ENCODE peak calls at places on chromosomes 3 and 15, in five cellular contexts. One of them, this sample, is unnamed.

GRCh38 chr3:115239717-115240116 is 92.6 kb upstream of the ZBTB20 start:
- DNase-seq in HCT116: peak; percentile 90
- DNase-seq in uterus: peak; percentile 52
- DNase-seq in GM13977: no peak
- DNase-seq in NCI-H1417: peak; percentile 77
- DNase-seq in this sample: peak; percentile 42

GRCh38 chr15:25177955-25178801 is 223.4 kb downstream of the SNRPN start:
- DNase-seq in HCT116: no peak
- DNase-seq in uterus: peak; percentile 7
- DNase-seq in GM13977: peak; percentile 3
- DNase-seq in NCI-H1417: no peak
- DNase-seq in this sample: peak; percentile 10

GRCh38 chr3:72195895-72196294 is 410.9 kb upstream of the PROK2 start:
- DNase-seq in HCT116: no peak
- DNase-seq in uterus: no peak
- DNase-seq in GM13977: no peak
- DNase-seq in NCI-H1417: no peak
- DNase-seq in this sample: no peak

GRCh38 chr3:134388748-134389485 is 14.7 kb upstream of the AMOTL2 start:
- DNase-seq in HCT116: no peak
- DNase-seq in uterus: no peak
- DNase-seq in GM13977: no peak
- DNase-seq in NCI-H1417: no peak
- DNase-seq in this sample: peak; percentile 25

GRCh38 chr15:49715213-49715612 is 94.4 kb downstream of the DTWD1 start:
- DNase-seq in HCT116: no peak
- DNase-seq in uterus: no peak
- DNase-seq in GM13977: no peak
- DNase-seq in NCI-H1417: no peak
- DNase-seq in this sample: no peak

GRCh38 chr15:62592920-62593319 is 427.8 kb upstream of the C2CD4B start:
- DNase-seq in HCT116: no peak
- DNase-seq in uterus: no peak
- DNase-seq in GM13977: no peak
- DNase-seq in NCI-H1417: no peak
- DNase-seq in this sample: no peak

GRCh38 chr3:166902374-166902773 is 477.7 kb downstream of the ZBBX start:
- DNase-seq in HCT116: no peak
- DNase-seq in uterus: no peak
- DNase-seq in GM13977: no peak
- DNase-seq in NCI-H1417: no peak
- DNase-seq in this sample: no peak

GRCh38 chr3:60055765-60056164 is 1005.9 kb upstream of the CFAP20DC start:
- DNase-seq in HCT116: no peak
- DNase-seq in uterus: no peak
- DNase-seq in GM13977: no peak
- DNase-seq in NCI-H1417: no peak
- DNase-seq in this sample: no peak

GRCh38 chr3:97949110-97949485 is 23.1 kb downstream of the RIOX2 start:
- DNase-seq in HCT116: no peak
- DNase-seq in uterus: no peak
- DNase-seq in GM13977: no peak
- DNase-seq in NCI-H1417: no peak
- DNase-seq in this sample: no peak

GRCh38 chr3:79032686-79033318 is 735.0 kb downstream of the ROBO1 start:
- DNase-seq in HCT116: no peak
- DNase-seq in uterus: no peak
- DNase-seq in GM13977: no peak
- DNase-seq in NCI-H1417: peak; percentile 29
- DNase-seq in this sample: no peak

GRCh38 chr15:81194723-81195122 is 2.0 kb upstream of the IL16 start:
- DNase-seq in HCT116: no peak
- DNase-seq in uterus: no peak
- DNase-seq in GM13977: no peak
- DNase-seq in NCI-H1417: peak; percentile 9
- DNase-seq in this sample: no peak

GRCh38 chr3:164620423-164620822 is 457.9 kb downstream of the SI start:
- DNase-seq in HCT116: no peak
- DNase-seq in uterus: no peak
- DNase-seq in GM13977: no peak
- DNase-seq in NCI-H1417: no peak
- DNase-seq in this sample: no peak

GRCh38 chr3:12288466-12289129 is at the start of gene PPARG:
- DNase-seq in HCT116: peak; percentile 73
- DNase-seq in uterus: peak; percentile 38
- DNase-seq in GM13977: no peak
- DNase-seq in NCI-H1417: peak; percentile 53
- DNase-seq in this sample: peak; percentile 74

GRCh38 chr3:154931484-154931883 is 148.6 kb upstream of the MME start:
- DNase-seq in HCT116: no peak
- DNase-seq in uterus: no peak
- DNase-seq in GM13977: no peak
- DNase-seq in NCI-H1417: no peak
- DNase-seq in this sample: no peak

GRCh38 chr3:158770254-158771017 is 31.4 kb upstream of the MFSD1 start:
- DNase-seq in HCT116: no peak
- DNase-seq in uterus: no peak
- DNase-seq in GM13977: no peak
- DNase-seq in NCI-H1417: no peak
- DNase-seq in this sample: no peak

GRCh38 chr3:83216919-83217594 is 1455.6 kb upstream of the GBE1 start:
- DNase-seq in HCT116: no peak
- DNase-seq in uterus: no peak
- DNase-seq in GM13977: no peak
- DNase-seq in NCI-H1417: no peak
- DNase-seq in this sample: no peak

GRCh38 chr3:122382888-122383666 is at the start of gene MIX23:
- DNase-seq in HCT116: peak; percentile 77
- DNase-seq in uterus: peak; percentile 85
- DNase-seq in GM13977: peak; percentile 84
- DNase-seq in NCI-H1417: peak; percentile 90
- DNase-seq in this sample: peak; percentile 95

GRCh38 chr3:39237012-39237411 is 42.8 kb downstream of the CX3CR1 start:
- DNase-seq in HCT116: no peak
- DNase-seq in uterus: no peak
- DNase-seq in GM13977: no peak
- DNase-seq in NCI-H1417: no peak
- DNase-seq in this sample: no peak

GRCh38 chr15:51240066-51240465 is 98.3 kb downstream of the CYP19A1 start:
- DNase-seq in HCT116: no peak
- DNase-seq in uterus: no peak
- DNase-seq in GM13977: no peak
- DNase-seq in NCI-H1417: no peak
- DNase-seq in this sample: no peak

GRCh38 chr15:25618161-25618560 is 179.3 kb upstream of the UBE3A start:
- DNase-seq in HCT116: no peak
- DNase-seq in uterus: no peak
- DNase-seq in GM13977: no peak
- DNase-seq in NCI-H1417: no peak
- DNase-seq in this sample: no peak

GRCh38 chr15:80507638-80508316 is 103.6 kb downstream of the ARNT2 start:
- DNase-seq in HCT116: no peak
- DNase-seq in uterus: no peak
- DNase-seq in GM13977: no peak
- DNase-seq in NCI-H1417: no peak
- DNase-seq in this sample: no peak

GRCh38 chr3:158777171-158777873 is 24.5 kb upstream of the MFSD1 start:
- DNase-seq in HCT116: no peak
- DNase-seq in uterus: no peak
- DNase-seq in GM13977: no peak
- DNase-seq in NCI-H1417: no peak
- DNase-seq in this sample: no peak

GRCh38 chr15:50051811-50052419 is 67.1 kb downstream of the ATP8B4 start:
- DNase-seq in HCT116: peak; percentile 41
- DNase-seq in uterus: peak; percentile 60
- DNase-seq in GM13977: no peak
- DNase-seq in NCI-H1417: peak; percentile 21
- DNase-seq in this sample: peak; percentile 33

GRCh38 chr15:96171842-96172241 is 158.7 kb upstream of the NR2F2 start:
- DNase-seq in HCT116: no peak
- DNase-seq in uterus: no peak
- DNase-seq in GM13977: no peak
- DNase-seq in NCI-H1417: no peak
- DNase-seq in this sample: no peak

GRCh38 chr3:190721330-190721729 is 141.2 kb downstream of the GMNC start:
- DNase-seq in HCT116: no peak
- DNase-seq in uterus: no peak
- DNase-seq in GM13977: peak; percentile 28
- DNase-seq in NCI-H1417: no peak
- DNase-seq in this sample: no peak

GRCh38 chr15:82317091-82317489 is 32.2 kb downstream of the GOLGA6L10 start:
- DNase-seq in HCT116: no peak
- DNase-seq in uterus: no peak
- DNase-seq in GM13977: no peak
- DNase-seq in NCI-H1417: no peak
- DNase-seq in this sample: no peak

GRCh38 chr3:149646181-149646766 is 11.6 kb downstream of the WWTR1 start:
- DNase-seq in HCT116: peak; percentile 47
- DNase-seq in uterus: no peak
- DNase-seq in GM13977: no peak
- DNase-seq in NCI-H1417: no peak
- DNase-seq in this sample: no peak

GRCh38 chr15:34725565-34725964 is 29.2 kb downstream of the GJD2 start:
- DNase-seq in HCT116: no peak
- DNase-seq in uterus: no peak
- DNase-seq in GM13977: no peak
- DNase-seq in NCI-H1417: no peak
- DNase-seq in this sample: no peak

GRCh38 chr3:48797626-48798025 is 50.0 kb downstream of the PRKAR2A start:
- DNase-seq in HCT116: no peak
- DNase-seq in uterus: no peak
- DNase-seq in GM13977: no peak
- DNase-seq in NCI-H1417: no peak
- DNase-seq in this sample: no peak